ENCODE peak calls at places on chromosomes 12 and 14, in seven cellular contexts. H is HT-29; Y is foreskin fibroblast; L is activated naive CD4-positive, alpha-beta T cell treated with anti-CD3 and anti-CD28 coated beads for 36 hours; W is stimulated activated CD4-positive, alpha-beta T cell treated with anti-CD3 and anti-CD28 coated beads, Interleukin-2, amount 100 ng/mL, for 24 hours; R is sciatic nerve; J is activated T-helper 1 cell treated with anti-CD3 and anti-CD28 coated beads, Interleukin-12 subunit alpha, Interleukin-12 subunit beta, Interleukin-2, Interleukin-4 antibody, amounts not matched to agents 30 ng/mL and 10 ng/mL and 1 ng/mL, durations not matched to agents 14 hours and 24 hours and 36 hours. B is an unnamed sample.

GRCh38 chr12:106953352-106954260 is 2.1 kb upstream of the TMEM263 start:
- DNase-seq in L (no peak), Y (peak), R (no peak), W (no peak), H (peak), J (no peak), B (no peak)

GRCh38 chr14:104116544-104117340 is 21.6 kb upstream of the KIF26A start:
- DNase-seq in W (no peak), R (peak), L (no peak), Y (no peak), H (peak), J (no peak), B (no peak)

GRCh38 chr12:50598321-50598862 is 93.6 kb downstream of the DIP2B start:
- DNase-seq in L (no peak), H (no peak), R (no peak), J (no peak), Y (peak), W (no peak), B (no peak)

GRCh38 chr14:102805454-102805891 is 28.2 kb downstream of the TRAF3 start:
- DNase-seq in L (peak), Y (peak), J (peak), H (no peak), R (no peak), W (peak), B (peak)

GRCh38 chr12:6946033-6946919 is 2.5 kb downstream of the C12orf57 start:
- DNase-seq in Y (no peak), J (peak), H (peak), W (peak), R (no peak), L (peak), B (peak)

GRCh38 chr12:6635856-6636521 is at the start of gene LPAR5:
- DNase-seq in R (no peak), Y (peak), H (peak), W (no peak), J (no peak), L (no peak), B (peak)

GRCh38 chr14:90301122-90301521 is 30.6 kb downstream of the NRDE2 start:
- DNase-seq in Y (no peak), J (no peak), H (no peak), R (no peak), W (no peak), L (no peak), B (no peak)

GRCh38 chr12:700061-700460 is 36.8 kb upstream of the NINJ2 start:
- DNase-seq in W (no peak), R (no peak), H (no peak), L (no peak), Y (no peak), J (no peak), B (no peak)

GRCh38 chr12:94790822-94791221 is 140.5 kb upstream of the TMCC3 start:
- DNase-seq in H (no peak), R (no peak), J (no peak), L (no peak), Y (no peak), W (no peak), B (no peak)

GRCh38 chr12:111274820-111275219 is 94.1 kb downstream of the PHETA1 start:
- DNase-seq in W (no peak), Y (peak), H (no peak), R (no peak), L (no peak), J (no peak), B (no peak)

GRCh38 chr14:60648934-60649814 is at the start of gene SIX1:
- DNase-seq in L (no peak), J (no peak), R (peak), Y (peak), H (no peak), W (no peak), B (peak)

GRCh38 chr12:88182431-88182830 is 40.3 kb downstream of the TMTC3 start:
- DNase-seq in H (no peak), R (no peak), L (no peak), J (no peak), Y (no peak), W (no peak), B (no peak)

GRCh38 chr12:1925125-1925963 is 6.9 kb upstream of the CACNA2D4 start:
- DNase-seq in W (peak), R (peak), Y (no peak), L (no peak), J (no peak), H (no peak), B (peak)

GRCh38 chr14:49207451-49207850 is 378.7 kb downstream of the RPS29 start:
- DNase-seq in Y (no peak), L (no peak), H (no peak), R (no peak), J (no peak), W (no peak), B (no peak)

GRCh38 chr12:42382013-42382696 is 56.2 kb downstream of the PPHLN1 start:
- DNase-seq in R (no peak), H (no peak), Y (peak), W (no peak), J (no peak), L (no peak), B (no peak)

GRCh38 chr14:105945891-105946290 is 419.5 kb downstream of the TMEM121 start:
- DNase-seq in H (peak), Y (no peak), R (no peak), L (peak), W (peak), J (no peak), B (peak)

GRCh38 chr12:12916135-12916956 is 25.0 kb downstream of the GPRC5A start:
- DNase-seq in H (peak), Y (peak), J (peak), R (peak), W (peak), L (peak), B (peak)

GRCh38 chr14:96038920-96039632 is at the start of gene C14orf132:
- DNase-seq in H (no peak), Y (peak), W (peak), L (peak), J (peak), R (peak), B (peak)

GRCh38 chr12:132158677-132159554 is 14.7 kb downstream of the NOC4L start:
- DNase-seq in R (no peak), H (no peak), J (no peak), L (no peak), W (no peak), Y (no peak), B (no peak)

GRCh38 chr12:127238061-127238460 is 1028.9 kb upstream of the TMEM132C start:
- DNase-seq in H (no peak), W (no peak), L (no peak), J (no peak), Y (no peak), R (no peak), B (no peak)

GRCh38 chr12:53560386-53560785 is 53.1 kb upstream of the NPFF start:
- DNase-seq in H (no peak), Y (peak), L (no peak), W (no peak), J (no peak), R (no peak), B (no peak)

GRCh38 chr12:12786716-12787601 is 1.5 kb downstream of the APOLD1 start:
- DNase-seq in R (peak), J (peak), Y (peak), H (peak), W (peak), L (peak), B (peak)

B was measured in activated CD8-positive, alpha-beta T cell treated with anti-CD3 and anti-CD28 coated beads, Interleukin-2, amount 10 ng/mL, durations not matched to agents 7 days and 5 days.